ENCODE peak calls at places on chromosome 9, in six cellular contexts. V is cardiac fibroblast; H is activated CD4-positive, alpha-beta T cell treated with anti-CD3 and anti-CD28 coated beads, Interleukin-2, amount 50 U/mL, for 1 hour; D is LoVo; Y is NCI-H2171; P is stimulated activated CD4-positive, alpha-beta T cell treated with anti-CD3 and anti-CD28 coated beads, Interleukin-2, amount 100 ng/mL, for 48 hours. W is an unnamed sample.

GRCh38 chr9:124802426-124802825 is 25.5 kb downstream of the OLFML2A start:
- DNase-seq in V (no peak), H (no peak), D (no peak), Y (no peak), P (no peak), W (no peak)

GRCh38 chr9:76704601-76705204 is 59.5 kb upstream of the PCA3 start:
- DNase-seq in V (peak), H (no peak), D (peak), Y (peak), P (no peak), W (peak)

GRCh38 chr9:92292338-92293074 is 991 bp downstream of the IARS1 start:
- DNase-seq in V (peak), H (no peak), D (peak), Y (no peak), P (no peak), W (no peak)

GRCh38 chr9:89864257-89864656 is 259.4 kb downstream of the GADD45G start:
- DNase-seq in V (no peak), H (no peak), D (no peak), Y (no peak), P (no peak), W (no peak)

GRCh38 chr9:38026021-38026809 is 42.8 kb downstream of the SHB start:
- DNase-seq in V (peak), H (no peak), D (no peak), Y (peak), P (no peak), W (no peak)

GRCh38 chr9:127451681-127452480 is 571 bp downstream of the LRSAM1 start:
- DNase-seq in V (peak), H (peak), D (peak), Y (no peak), P (no peak), W (peak)

GRCh38 chr9:130352586-130353285 is 87.2 kb downstream of the HMCN2 start:
- DNase-seq in V (no peak), H (no peak), D (no peak), Y (no peak), P (no peak), W (no peak)

GRCh38 chr9:27212191-27212590 is 84.8 kb downstream of the EQTN start:
- DNase-seq in V (no peak), H (no peak), D (no peak), Y (no peak), P (no peak), W (no peak)

GRCh38 chr9:2158111-2158610 is 143.0 kb downstream of the SMARCA2 start:
- DNase-seq in V (peak), H (peak), D (peak), Y (peak), P (peak), W (no peak)

GRCh38 chr9:127865645-127866464 is 11.4 kb upstream of the ENG start:
- DNase-seq in V (no peak), H (no peak), D (no peak), Y (no peak), P (peak), W (no peak)

GRCh38 chr9:27278374-27278773 is 18.6 kb downstream of the EQTN start:
- DNase-seq in V (peak), H (no peak), D (no peak), Y (no peak), P (no peak), W (no peak)

GRCh38 chr9:134039386-134040175 is 14.3 kb downstream of the BRD3OS start:
- DNase-seq in V (no peak), H (no peak), D (no peak), Y (no peak), P (no peak), W (no peak)

GRCh38 chr9:134343637-134344036 is 17.4 kb downstream of the RXRA start:
- DNase-seq in V (no peak), H (no peak), D (no peak), Y (no peak), P (no peak), W (no peak)

GRCh38 chr9:73011346-73011745 is 58.5 kb upstream of the ALDH1A1 start:
- DNase-seq in V (peak), H (no peak), D (no peak), Y (no peak), P (no peak), W (no peak)

GRCh38 chr9:124450931-124451661 is 845 bp downstream of the ADGRD2 start:
- DNase-seq in V (no peak), H (no peak), D (no peak), Y (no peak), P (no peak), W (no peak)

GRCh38 chr9:18352716-18353115 is 121.2 kb upstream of the ADAMTSL1 start:
- DNase-seq in V (no peak), H (no peak), D (no peak), Y (no peak), P (no peak), W (no peak)

GRCh38 chr9:34717996-34718614 is 8.2 kb upstream of the CCL21 start:
- DNase-seq in V (peak), H (no peak), D (no peak), Y (no peak), P (no peak), W (no peak)

GRCh38 chr9:125992557-125992956 is 245.4 kb downstream of the PBX3 start:
- DNase-seq in V (no peak), H (no peak), D (no peak), Y (no peak), P (no peak), W (no peak)